ENCODE peak calls at places on chromosomes 7 and 10, in six cellular contexts. One of them, this sample, is unnamed.
A peak's percentile ranks its signal among the peaks of the same experiment; 100 is the strongest.

GRCh38 chr10:46062735-46063428 is 16.8 kb upstream of the MSMB start:
- DNase-seq in lower lobe of right lung: no peak
- DNase-seq in B cell: no peak
- DNase-seq in WTC11: no peak
- DNase-seq in nephron progenitor cell: no peak
- DNase-seq in Peyer's patch: no peak
- DNase-seq in this sample: no peak

GRCh38 chr7:11742496-11742895 is 89.5 kb downstream of the THSD7A start:
- DNase-seq in B cell: no peak
- DNase-seq in Peyer's patch: no peak
- DNase-seq in nephron progenitor cell: no peak
- DNase-seq in lower lobe of right lung: no peak
- DNase-seq in WTC11: no peak
- DNase-seq in this sample: no peak

GRCh38 chr10:123573236-123574147 is 92.7 kb upstream of the GPR26 start:
- DNase-seq in nephron progenitor cell: peak; percentile 75
- DNase-seq in lower lobe of right lung: peak; percentile 67
- DNase-seq in B cell: peak; percentile 30
- DNase-seq in WTC11: peak; percentile 92
- DNase-seq in Peyer's patch: peak; percentile 65
- DNase-seq in this sample: peak; percentile 62

GRCh38 chr7:105278973-105279687 is 109.6 kb downstream of the SRPK2 start:
- DNase-seq in lower lobe of right lung: no peak
- DNase-seq in Peyer's patch: no peak
- DNase-seq in WTC11: no peak
- DNase-seq in B cell: no peak
- DNase-seq in nephron progenitor cell: no peak
- DNase-seq in this sample: no peak

GRCh38 chr10:18179901-18180300 is 39.7 kb downstream of the CACNB2 start:
- DNase-seq in lower lobe of right lung: no peak
- DNase-seq in Peyer's patch: no peak
- DNase-seq in WTC11: no peak
- DNase-seq in nephron progenitor cell: no peak
- DNase-seq in B cell: no peak
- DNase-seq in this sample: no peak

GRCh38 chr7:157523371-157523765 is 186.6 kb downstream of the DNAJB6 start:
- DNase-seq in nephron progenitor cell: no peak
- DNase-seq in lower lobe of right lung: no peak
- DNase-seq in B cell: no peak
- DNase-seq in WTC11: no peak
- DNase-seq in Peyer's patch: peak; percentile 31
- DNase-seq in this sample: no peak

GRCh38 chr7:69695998-69696657 is 97.9 kb downstream of the AUTS2 start:
- DNase-seq in B cell: peak; percentile 49
- DNase-seq in lower lobe of right lung: no peak
- DNase-seq in nephron progenitor cell: no peak
- DNase-seq in WTC11: no peak
- DNase-seq in Peyer's patch: peak; percentile 49
- DNase-seq in this sample: peak; percentile 18

GRCh38 chr10:35005868-35006267 is 84.3 kb downstream of the CUL2 start:
- DNase-seq in lower lobe of right lung: no peak
- DNase-seq in Peyer's patch: no peak
- DNase-seq in WTC11: no peak
- DNase-seq in nephron progenitor cell: no peak
- DNase-seq in B cell: no peak
- DNase-seq in this sample: no peak

GRCh38 chr7:48786951-48787350 is 137.4 kb upstream of the CDC14C start:
- DNase-seq in Peyer's patch: no peak
- DNase-seq in lower lobe of right lung: no peak
- DNase-seq in B cell: no peak
- DNase-seq in nephron progenitor cell: no peak
- DNase-seq in WTC11: no peak
- DNase-seq in this sample: no peak

GRCh38 chr10:26743091-26743490 is 45.6 kb downstream of the PDSS1 start:
- DNase-seq in Peyer's patch: no peak
- DNase-seq in nephron progenitor cell: no peak
- DNase-seq in lower lobe of right lung: no peak
- DNase-seq in B cell: no peak
- DNase-seq in WTC11: no peak
- DNase-seq in this sample: no peak

GRCh38 chr7:118183254-118183585 is 744 bp upstream of the LSM8 start:
- DNase-seq in WTC11: no peak
- DNase-seq in lower lobe of right lung: no peak
- DNase-seq in Peyer's patch: no peak
- DNase-seq in nephron progenitor cell: peak; percentile 5
- DNase-seq in B cell: no peak
- DNase-seq in this sample: peak; percentile 1

GRCh38 chr7:81736088-81736487 is 33.8 kb downstream of the HGF start:
- DNase-seq in WTC11: no peak
- DNase-seq in lower lobe of right lung: no peak
- DNase-seq in B cell: no peak
- DNase-seq in nephron progenitor cell: no peak
- DNase-seq in Peyer's patch: no peak
- DNase-seq in this sample: no peak

GRCh38 chr10:70885485-70885884 is 2.9 kb downstream of the PCBD1 start:
- DNase-seq in B cell: no peak
- DNase-seq in lower lobe of right lung: no peak
- DNase-seq in Peyer's patch: no peak
- DNase-seq in WTC11: no peak
- DNase-seq in nephron progenitor cell: no peak
- DNase-seq in this sample: no peak

GRCh38 chr10:70886921-70887665 is 1.3 kb downstream of the PCBD1 start:
- DNase-seq in Peyer's patch: no peak
- DNase-seq in nephron progenitor cell: no peak
- DNase-seq in B cell: no peak
- DNase-seq in WTC11: no peak
- DNase-seq in lower lobe of right lung: no peak
- DNase-seq in this sample: no peak

GRCh38 chr10:70885931-70886903 is 2.1 kb downstream of the PCBD1 start:
- DNase-seq in WTC11: no peak
- DNase-seq in Peyer's patch: no peak
- DNase-seq in nephron progenitor cell: no peak
- DNase-seq in lower lobe of right lung: no peak
- DNase-seq in B cell: no peak
- DNase-seq in this sample: no peak

GRCh38 chr10:70889291-70889690 is 926 bp upstream of the PCBD1 start:
- DNase-seq in WTC11: no peak
- DNase-seq in nephron progenitor cell: no peak
- DNase-seq in Peyer's patch: no peak
- DNase-seq in B cell: no peak
- DNase-seq in lower lobe of right lung: no peak
- DNase-seq in this sample: no peak

DNA sequence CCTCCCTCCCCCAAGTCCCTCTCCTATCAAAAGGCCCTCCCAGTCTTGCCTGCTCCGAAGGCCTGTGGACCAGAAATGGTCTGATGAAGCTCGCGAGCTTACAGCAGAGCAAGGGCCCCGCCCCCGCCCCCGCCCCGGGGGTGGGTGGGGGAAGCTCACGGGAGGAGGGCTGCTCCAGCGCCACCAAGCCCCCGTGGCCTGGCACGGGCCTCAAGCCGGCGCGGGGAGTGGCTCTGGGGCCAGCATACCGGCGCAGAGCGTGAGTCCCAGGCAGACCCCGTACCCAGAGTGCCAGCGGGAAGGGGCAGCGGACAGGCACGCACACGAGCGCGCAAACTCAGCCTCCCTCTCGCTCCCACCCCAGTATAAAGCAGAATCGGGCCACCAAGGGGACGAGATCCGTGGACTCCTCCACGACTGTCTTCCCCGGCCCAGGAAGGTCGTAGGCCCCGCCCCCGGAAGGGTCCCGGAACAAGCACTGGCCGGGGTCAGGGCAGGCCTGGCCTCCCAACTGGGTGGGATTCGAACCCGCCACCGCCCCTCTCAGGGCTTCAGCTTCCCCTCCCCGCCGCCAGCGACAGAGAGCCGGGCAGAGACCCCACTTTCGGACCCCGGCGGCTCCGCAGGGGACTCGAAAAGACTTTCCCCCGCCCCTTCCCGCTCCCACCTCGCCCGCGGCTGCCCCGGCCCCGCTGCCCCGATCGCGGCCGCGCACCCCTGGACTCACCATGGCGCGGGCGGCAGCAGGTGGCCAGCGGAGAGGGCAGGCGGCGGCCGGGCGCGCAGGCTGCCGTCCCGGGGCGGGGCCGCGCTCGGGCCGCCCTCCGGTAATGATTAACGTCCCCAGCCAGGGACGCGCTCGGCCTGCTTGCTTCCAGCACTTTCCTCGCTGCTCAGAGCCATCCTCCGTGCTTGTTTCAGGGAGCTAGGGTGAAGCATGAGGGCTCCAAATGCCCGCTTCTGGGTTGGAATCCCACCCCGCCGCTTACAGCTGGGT is at the start of gene PCBD1:
- DNase-seq in B cell: peak; percentile 84
- DNase-seq in Peyer's patch: peak; percentile 92
- DNase-seq in nephron progenitor cell: peak; percentile 79
- DNase-seq in lower lobe of right lung: peak; percentile 85
- DNase-seq in WTC11: peak; percentile 69
- DNase-seq in this sample: peak; percentile 81
- TF ChIP-seq CTCF in B cell: no peak
- TF ChIP-seq CTCF in Peyer's patch: no peak
- TF ChIP-seq CTCF in nephron progenitor cell: no peak
- TF ChIP-seq CTCF in lower lobe of right lung: no peak
- TF ChIP-seq CTCF in WTC11: no peak
- TF ChIP-seq CTCF in this sample: no peak

GRCh38 chr10:109978481-109978880 is 29.3 kb upstream of the ADD3 start:
- DNase-seq in lower lobe of right lung: no peak
- DNase-seq in WTC11: peak; percentile 74
- DNase-seq in Peyer's patch: peak; percentile 83
- DNase-seq in nephron progenitor cell: no peak
- DNase-seq in B cell: peak; percentile 69
- DNase-seq in this sample: peak; percentile 82
- TF ChIP-seq CTCF in lower lobe of right lung: peak; percentile 74
- TF ChIP-seq CTCF in WTC11: peak; percentile 80
- TF ChIP-seq CTCF in Peyer's patch: peak; percentile 82
- TF ChIP-seq CTCF in nephron progenitor cell: peak; percentile 58
- TF ChIP-seq CTCF in B cell: peak; percentile 90
- TF ChIP-seq CTCF in this sample: peak; percentile 97

DNA sequence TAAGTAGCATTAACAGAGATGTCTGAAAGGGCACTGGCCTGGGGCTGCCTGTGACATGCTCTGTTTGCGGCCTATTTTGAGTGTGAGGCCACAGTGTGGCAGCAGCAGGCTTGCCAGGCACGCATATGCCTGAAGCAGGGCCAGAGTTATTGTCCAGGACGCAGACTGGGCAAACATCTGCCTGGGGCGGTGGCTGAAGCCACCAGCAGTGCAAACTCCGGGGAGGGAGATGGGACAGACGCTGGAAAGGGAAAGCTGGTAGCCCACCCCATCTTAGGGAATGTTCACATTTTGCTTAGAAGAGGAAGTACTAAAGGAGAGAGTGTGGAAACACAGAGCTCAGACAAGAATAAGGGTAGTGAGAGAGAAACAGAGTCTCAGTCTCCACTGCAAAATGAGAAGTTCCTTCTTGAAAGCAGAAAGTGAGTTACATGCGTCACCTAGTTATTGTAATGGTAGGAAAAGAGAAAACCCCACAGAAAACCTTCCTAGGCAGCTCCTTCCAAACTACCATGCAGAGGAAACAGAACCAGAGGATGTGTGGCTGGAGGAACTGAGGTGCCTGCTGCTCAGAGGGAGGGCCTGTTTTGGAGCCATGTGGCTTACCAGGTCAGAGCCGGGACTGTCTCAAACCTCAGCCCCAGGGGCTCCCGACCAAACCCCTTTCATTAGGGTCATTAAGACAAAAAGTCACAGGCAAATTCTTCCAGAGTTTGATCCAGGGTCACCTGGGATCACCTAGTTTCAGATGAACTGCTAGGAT is 14.5 kb downstream of the AKR1B1 start:
- DNase-seq in Peyer's patch: no peak
- DNase-seq in lower lobe of right lung: no peak
- DNase-seq in nephron progenitor cell: no peak
- DNase-seq in B cell: no peak
- DNase-seq in WTC11: no peak
- DNase-seq in this sample: no peak
- TF ChIP-seq CTCF in Peyer's patch: no peak
- TF ChIP-seq CTCF in lower lobe of right lung: no peak
- TF ChIP-seq CTCF in nephron progenitor cell: no peak
- TF ChIP-seq CTCF in B cell: no peak
- TF ChIP-seq CTCF in WTC11: no peak
- TF ChIP-seq CTCF in this sample: no peak

DNA sequence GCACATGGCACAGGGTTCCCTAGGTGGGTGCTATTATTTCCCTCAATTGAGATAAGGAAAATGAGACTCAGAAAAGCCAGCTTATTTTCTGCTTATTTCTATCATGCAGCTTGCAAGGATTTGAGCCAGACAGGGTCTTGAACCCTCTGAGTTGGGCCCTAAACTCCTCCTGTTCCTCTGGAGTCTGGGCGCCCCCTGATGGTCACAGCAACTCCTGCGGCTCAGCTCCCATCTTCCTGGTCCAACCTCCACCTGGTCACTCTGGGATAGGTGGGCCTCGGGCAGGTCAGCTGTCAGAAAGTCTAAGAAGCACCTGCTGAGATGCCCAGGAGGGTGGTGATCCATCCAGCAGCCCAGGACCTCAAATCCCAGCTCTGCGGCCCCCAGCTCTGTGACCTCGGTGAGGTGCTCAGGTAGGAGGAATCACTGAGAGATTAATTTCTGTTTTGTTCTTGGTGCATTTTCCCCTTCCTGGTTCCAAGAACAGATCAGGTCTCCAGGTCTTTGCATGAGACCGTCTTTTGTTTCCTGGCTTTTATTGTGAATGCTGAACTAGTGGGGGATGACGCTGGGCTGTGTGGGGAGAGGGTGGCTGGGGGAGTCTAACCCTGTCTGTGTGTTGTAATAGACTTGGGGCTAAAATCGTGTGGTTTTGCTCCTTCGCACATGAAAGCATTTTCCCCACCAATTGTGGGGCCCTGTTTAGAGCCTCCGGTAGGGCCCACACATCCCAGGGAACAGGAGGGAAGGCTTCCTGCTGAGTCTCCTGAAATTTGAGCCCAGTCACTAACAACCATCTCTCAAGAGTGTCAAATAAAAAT is 32.8 kb downstream of the TMEM130 start:
- DNase-seq in lower lobe of right lung: no peak
- DNase-seq in WTC11: peak; percentile 90
- DNase-seq in nephron progenitor cell: peak; percentile 73
- DNase-seq in Peyer's patch: no peak
- DNase-seq in B cell: peak; percentile 23
- DNase-seq in this sample: peak; percentile 60
- TF ChIP-seq CTCF in lower lobe of right lung: peak; percentile 42
- TF ChIP-seq CTCF in WTC11: peak; percentile 64
- TF ChIP-seq CTCF in nephron progenitor cell: peak; percentile 67
- TF ChIP-seq CTCF in Peyer's patch: no peak
- TF ChIP-seq CTCF in B cell: peak; percentile 28
- TF ChIP-seq CTCF in this sample: peak; percentile 71

GRCh38 chr10:94677691-94678090 is 5.8 kb upstream of the CYP2C18 start:
- DNase-seq in B cell: no peak
- DNase-seq in nephron progenitor cell: no peak
- DNase-seq in WTC11: no peak
- DNase-seq in lower lobe of right lung: no peak
- DNase-seq in Peyer's patch: peak; percentile 69
- DNase-seq in this sample: no peak
- TF ChIP-seq CTCF in B cell: no peak
- TF ChIP-seq CTCF in nephron progenitor cell: no peak
- TF ChIP-seq CTCF in WTC11: no peak
- TF ChIP-seq CTCF in lower lobe of right lung: no peak
- TF ChIP-seq CTCF in Peyer's patch: peak; percentile 66
- TF ChIP-seq CTCF in this sample: no peak